ENCODE peak calls at places on chromosomes 7 and 10, in eight cellular contexts. D, U, Q, N, S, H, F and J are unnamed samples.

GRCh38 chr10:72611783-72612182 is 14.1 kb downstream of the MICU1 start:
- ATAC-seq in S (no peak), F (no peak), U (no peak), H (no peak), D (peak; percentile 67), Q (no peak), N (no peak), J (no peak)

GRCh38 chr10:120581496-120581895 is 124.5 kb downstream of the PLPP4 start:
- ATAC-seq in U (no peak), N (no peak), S (no peak), F (no peak), H (peak; percentile 89), D (no peak), Q (no peak), J (no peak)

GRCh38 chr7:92485267-92485892 is 7.6 kb upstream of the ERVW-1 start:
- ATAC-seq in U (no peak), F (no peak), N (no peak), S (no peak), H (no peak), Q (no peak), D (no peak), J (no peak)

GRCh38 chr7:121591916-121592315 is 195.8 kb upstream of the FAM3C start:
- ATAC-seq in U (no peak), H (no peak), N (no peak), F (no peak), Q (no peak), D (no peak), S (no peak), J (no peak)

GRCh38 chr7:66164356-66164755 is 40.8 kb upstream of the TPST1 start:
- ATAC-seq in S (no peak), H (no peak), D (no peak), N (no peak), Q (no peak), U (no peak), F (no peak), J (no peak)

GRCh38 chr10:15370741-15371701 is at the start of gene FAM171A1:
- ATAC-seq in N (peak; percentile 78), Q (no peak), F (peak; percentile 82), H (peak; percentile 82), D (peak; percentile 89), U (peak; percentile 87), S (peak; percentile 72), J (peak; percentile 89)

GRCh38 chr7:94591185-94591584 is 64.7 kb downstream of the SGCE start:
- ATAC-seq in N (no peak), Q (peak; percentile 71), H (no peak), D (no peak), F (peak; percentile 95), S (no peak), U (no peak), J (no peak)

GRCh38 chr7:80312139-80312661 is 177.6 kb downstream of the GNAI1 start:
- ATAC-seq in Q (peak; percentile 66), F (peak; percentile 86), U (peak; percentile 89), S (no peak), H (no peak), N (no peak), D (no peak), J (peak; percentile 83)

GRCh38 chr7:132899833-132900232 is 182.1 kb downstream of the CHCHD3 start:
- ATAC-seq in F (no peak), H (peak; percentile 34), D (no peak), S (no peak), N (no peak), U (no peak), Q (no peak), J (no peak)

GRCh38 chr7:895451-896052 is 19.2 kb downstream of the GET4 start:
- ATAC-seq in F (no peak), H (no peak), U (no peak), S (no peak), Q (no peak), D (no peak), N (peak; percentile 16), J (no peak)

GRCh38 chr7:894164-894867 is 18.0 kb downstream of the GET4 start:
- ATAC-seq in S (no peak), Q (no peak), H (no peak), N (no peak), F (no peak), D (no peak), U (no peak), J (no peak)

GRCh38 chr7:893686-894085 is 17.3 kb downstream of the GET4 start:
- ATAC-seq in D (no peak), H (no peak), U (no peak), Q (no peak), N (no peak), S (no peak), F (no peak), J (no peak)

GRCh38 chr7:896346-897075 is 20.2 kb downstream of the GET4 start:
- ATAC-seq in S (no peak), D (no peak), U (no peak), H (no peak), Q (no peak), N (no peak), F (no peak), J (no peak)

DNA sequence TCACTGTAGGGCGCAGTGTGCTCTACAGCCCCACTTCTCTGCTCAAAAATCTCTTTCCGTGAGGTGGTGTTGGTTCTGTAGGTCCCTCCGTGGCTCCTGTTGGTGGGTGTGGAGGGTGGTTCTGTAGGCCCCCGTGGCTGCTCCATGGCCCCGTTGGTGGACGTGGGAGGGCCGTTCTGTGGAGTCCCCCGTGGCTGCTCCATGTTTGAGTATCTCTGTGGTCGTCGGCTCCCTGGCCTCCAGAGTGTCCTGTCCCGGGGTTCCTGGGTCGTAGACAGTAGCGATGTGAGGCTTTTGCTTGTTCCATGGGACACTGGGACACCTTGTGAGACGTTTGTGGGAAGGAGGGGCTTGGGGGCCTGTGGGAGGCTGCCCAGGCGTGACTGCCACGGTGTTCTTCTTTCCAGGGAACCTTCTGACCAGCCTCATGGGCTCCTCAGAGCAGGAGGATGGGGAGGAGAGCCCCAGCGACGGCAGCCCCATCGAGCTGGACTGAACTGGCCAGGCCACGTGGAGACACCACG is 18.6 kb downstream of the GET4 start:
- ATAC-seq in F (no peak), S (no peak), N (no peak), U (no peak), Q (no peak), H (no peak), D (no peak), J (no peak)
- H3K36me3 ChIP-seq in F (peaks cover 88% of the 10 kb centered on the region), S (no peaks in the 10 kb centered on the region), N (peaks cover 57% of the 10 kb centered on the region), U (peaks cover 3% of the 10 kb centered on the region), Q (peaks cover 93% of the 10 kb centered on the region), H (peaks cover 31% of the 10 kb centered on the region), D (peaks cover 61% of the 10 kb centered on the region), J (peaks cover 97% of the 10 kb centered on the region)

GRCh38 chr10:113650172-113650571 is 13.7 kb downstream of the NRAP start:
- ATAC-seq in F (no peak), N (no peak), U (no peak), D (no peak), H (no peak), S (no peak), Q (no peak), J (no peak)
- H3K36me3 ChIP-seq in F (no peaks in the 10 kb centered on the region), N (no peaks in the 10 kb centered on the region), U (no peaks in the 10 kb centered on the region), D (peaks cover 93% of the 10 kb centered on the region), H (no peaks in the 10 kb centered on the region), S (no peaks in the 10 kb centered on the region), Q (no peaks in the 10 kb centered on the region), J (no peaks in the 10 kb centered on the region)

DNA sequence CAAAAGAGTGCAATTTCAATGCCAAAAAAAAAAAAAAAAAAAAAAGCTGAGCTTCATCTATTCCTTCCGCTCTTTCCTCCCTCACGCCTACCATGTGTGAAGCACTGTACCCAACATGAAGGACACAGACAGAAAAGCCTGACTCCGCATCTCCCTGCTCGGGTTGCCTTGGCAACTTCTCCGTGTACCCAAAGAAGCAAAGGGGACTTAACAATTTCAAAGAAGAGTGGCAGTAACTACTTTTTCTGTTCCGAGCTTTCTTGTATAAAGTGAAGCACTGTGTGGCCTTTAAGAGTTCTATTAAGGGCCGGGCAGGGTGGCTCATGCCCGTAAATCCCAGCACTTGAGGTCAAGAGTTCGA is 177.7 kb downstream of the PRKCQ start:
- ATAC-seq in U (no peak), H (no peak), S (no peak), D (no peak), N (no peak), Q (no peak), F (no peak), J (no peak)
- H3K36me3 ChIP-seq in U (no peaks in the 10 kb centered on the region), H (no peaks in the 10 kb centered on the region), S (no peaks in the 10 kb centered on the region), D (no peaks in the 10 kb centered on the region), N (no peaks in the 10 kb centered on the region), Q (no peaks in the 10 kb centered on the region), F (no peaks in the 10 kb centered on the region), J (no peaks in the 10 kb centered on the region)

GRCh38 chr7:157402388-157402703 is 65.5 kb downstream of the DNAJB6 start:
- ATAC-seq in Q (no peak), H (no peak), N (no peak), U (no peak), F (no peak), S (no peak), D (no peak), J (no peak)

GRCh38 chr7:157400171-157400860 is 63.5 kb downstream of the DNAJB6 start:
- ATAC-seq in N (no peak), F (no peak), U (no peak), D (no peak), Q (no peak), S (no peak), H (no peak), J (no peak)

GRCh38 chr7:157404002-157404401 is 67.2 kb downstream of the DNAJB6 start:
- ATAC-seq in H (no peak), U (no peak), Q (no peak), D (no peak), S (no peak), F (no peak), N (no peak), J (no peak)

GRCh38 chr7:157402911-157403534 is 66.2 kb downstream of the DNAJB6 start:
- ATAC-seq in N (no peak), F (no peak), D (no peak), U (no peak), Q (no peak), H (no peak), S (no peak), J (no peak)

GRCh38 chr7:157401567-157402387 is 65.0 kb downstream of the DNAJB6 start:
- ATAC-seq in H (no peak), F (no peak), U (no peak), Q (no peak), N (no peak), S (no peak), D (no peak), J (no peak)
- H3K36me3 ChIP-seq in H (no peaks in the 10 kb centered on the region), F (peaks cover 63% of the 10 kb centered on the region), U (peaks cover 5% of the 10 kb centered on the region), Q (peaks cover 55% of the 10 kb centered on the region), N (peaks cover 8% of the 10 kb centered on the region), S (no peaks in the 10 kb centered on the region), D (peaks cover 20% of the 10 kb centered on the region), J (peaks cover 84% of the 10 kb centered on the region)

GRCh38 chr10:68800196-68800595 is 27.1 kb upstream of the STOX1 start:
- ATAC-seq in Q (no peak), N (no peak), D (no peak), U (no peak), F (no peak), H (no peak), S (no peak), J (no peak)

GRCh38 chr10:68792115-68792514 is 35.2 kb upstream of the STOX1 start:
- ATAC-seq in U (no peak), Q (no peak), N (no peak), D (no peak), S (no peak), H (peak; percentile 27), F (no peak), J (no peak)

GRCh38 chr10:68795886-68796532 is 31.3 kb upstream of the STOX1 start:
- ATAC-seq in H (no peak), U (peak; percentile 51), N (no peak), D (no peak), S (no peak), F (no peak), Q (no peak), J (no peak)

GRCh38 chr10:68796609-68797008 is 30.7 kb upstream of the STOX1 start:
- ATAC-seq in F (peak; percentile 90), Q (no peak), H (no peak), D (no peak), N (no peak), U (peak; percentile 13), S (no peak), J (no peak)
- H3K36me3 ChIP-seq in F (peaks cover 61% of the 10 kb centered on the region), Q (peaks cover 51% of the 10 kb centered on the region), H (peaks cover 9% of the 10 kb centered on the region), D (peaks cover 66% of the 10 kb centered on the region), N (no peaks in the 10 kb centered on the region), U (peaks cover 4% of the 10 kb centered on the region), S (no peaks in the 10 kb centered on the region), J (no peaks in the 10 kb centered on the region)